ENCODE peak calls at places on chromosome 17, in seven cellular contexts. K is neuronal stem cell, L is adrenal gland, A is lung, G is astrocyte, T is lower lobe of right lung, Q is cardiac muscle cell. C is an unnamed sample.
A peak's percentile ranks its signal among the peaks of the same experiment; 100 is the strongest.

GRCh38 chr17:7922499-7923289 is 6.6 kb upstream of the RNF227 start:
- DNase-seq in K (peak; percentile 77), L (peak; percentile 82), A (peak; percentile 84), G (peak; percentile 73), T (peak; percentile 90), Q (peak; percentile 93), C (peak; percentile 29)

GRCh38 chr17:57832711-57833596 is 16.9 kb downstream of the MRPS23 start:
- DNase-seq in K (peak; percentile 69), L (peak; percentile 83), A (peak; percentile 62), G (peak; percentile 54), T (peak; percentile 62), Q (peak; percentile 82), C (peak; percentile 71)

GRCh38 chr17:73346763-73347162 is 35.0 kb upstream of the CDC42EP4 start:
- DNase-seq in K (no peak), L (no peak), A (no peak), G (no peak), T (no peak), Q (no peak), C (no peak)

GRCh38 chr17:59028328-59028727 is 78.4 kb downstream of the TRIM37 start:
- DNase-seq in K (no peak), L (no peak), A (no peak), G (no peak), T (no peak), Q (no peak), C (no peak)

GRCh38 chr17:43719578-43719977 is 39.0 kb downstream of the SOST start:
- DNase-seq in K (no peak), L (no peak), A (no peak), G (no peak), T (no peak), Q (no peak), C (no peak)

GRCh38 chr17:32912218-32912897 is 15.6 kb upstream of the TMEM98 start:
- DNase-seq in K (no peak), L (peak; percentile 85), A (peak; percentile 87), G (peak; percentile 52), T (peak; percentile 86), Q (peak; percentile 85), C (no peak)

GRCh38 chr17:43736389-43736788 is 22.2 kb downstream of the SOST start:
- DNase-seq in K (no peak), L (no peak), A (no peak), G (no peak), T (no peak), Q (no peak), C (no peak)

GRCh38 chr17:28274591-28275265 is 44.3 kb upstream of the TMEM97 start:
- DNase-seq in K (no peak), L (no peak), A (no peak), G (no peak), T (no peak), Q (no peak), C (no peak)

GRCh38 chr17:27396941-27397340 is 59.3 kb upstream of the KSR1 start:
- DNase-seq in K (no peak), L (no peak), A (no peak), G (peak; percentile 55), T (no peak), Q (peak; percentile 74), C (no peak)

GRCh38 chr17:44556854-44557606 is at the start of gene FZD2:
- DNase-seq in K (peak; percentile 100), L (peak; percentile 82), A (peak; percentile 85), G (peak; percentile 97), T (peak; percentile 84), Q (peak; percentile 97), C (peak; percentile 67)

GRCh38 chr17:27824745-27825144 is 24.4 kb upstream of the NOS2 start:
- DNase-seq in K (no peak), L (no peak), A (no peak), G (no peak), T (no peak), Q (no peak), C (no peak)

GRCh38 chr17:74239169-74239568 is 25.8 kb downstream of the TTYH2 start:
- DNase-seq in K (no peak), L (peak; percentile 84), A (no peak), G (peak; percentile 10), T (peak; percentile 59), Q (peak; percentile 86), C (peak; percentile 47)

GRCh38 chr17:19339341-19339815 is 23.1 kb downstream of the B9D1 start:
- DNase-seq in K (no peak), L (peak; percentile 10), A (no peak), G (no peak), T (no peak), Q (no peak), C (no peak)

GRCh38 chr17:73228748-73229236 is 32.9 kb downstream of the CPSF4L start:
- DNase-seq in K (no peak), L (peak; percentile 89), A (peak; percentile 65), G (peak; percentile 82), T (peak; percentile 61), Q (peak; percentile 88), C (no peak)

GRCh38 chr17:60677308-60678117 is at the start of gene BCAS3:
- DNase-seq in K (peak; percentile 98), L (peak; percentile 99), A (peak; percentile 99), G (peak; percentile 98), T (peak; percentile 98), Q (peak; percentile 99), C (peak; percentile 99)
- H3K27ac ChIP-seq in K (no peak within 1 kb of the TSS), L (peak within 1 kb of the TSS; percentile 58), A (peak within 1 kb of the TSS; percentile 71), G (peak within 1 kb of the TSS; percentile 71), T (peak within 1 kb of the TSS; percentile 82), Q (peak within 1 kb of the TSS; percentile 85), C (peak within 1 kb of the TSS; percentile 95)

DNA sequence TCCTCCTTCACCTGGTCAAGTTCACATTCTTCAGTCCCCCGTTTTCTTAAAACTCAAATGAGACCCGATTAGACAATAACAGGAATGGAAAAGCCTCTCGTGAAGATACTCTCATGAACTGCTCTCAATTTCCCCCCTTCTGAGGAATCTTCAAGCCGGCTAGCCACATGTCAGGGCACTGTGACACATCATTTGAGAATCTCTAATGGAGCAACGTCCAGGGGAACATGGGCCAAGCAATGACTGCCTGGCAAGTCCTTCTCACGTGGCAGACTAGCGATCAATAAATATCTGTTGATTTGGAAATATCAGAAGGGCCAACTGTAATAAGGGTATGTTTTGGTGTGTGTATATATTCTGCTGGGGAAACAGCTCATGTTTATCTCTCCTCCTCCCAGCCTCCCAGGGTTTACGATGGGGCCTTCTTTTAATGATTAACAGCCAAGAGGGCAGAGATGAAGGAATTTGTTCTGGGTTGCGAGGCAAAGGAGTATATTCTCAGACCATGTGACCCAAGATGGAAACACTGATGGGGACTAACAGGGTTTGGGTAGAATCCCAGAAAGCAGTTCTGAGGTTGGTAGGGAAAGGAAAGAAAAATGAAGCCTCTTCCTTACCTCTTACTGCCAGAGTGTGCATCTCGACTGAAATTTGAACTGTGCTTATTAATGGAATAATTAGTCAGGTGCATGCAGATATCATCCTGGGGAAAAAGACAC is 21.4 kb downstream of the TTLL6 start:
- DNase-seq in K (no peak), L (no peak), A (no peak), G (peak; percentile 61), T (no peak), Q (peak; percentile 59), C (no peak)
- H3K27ac ChIP-seq in K (no peak overlapping the region), L (no peak overlapping the region), A (no peak overlapping the region), G (no peak overlapping the region), T (no peak overlapping the region), Q (no peak overlapping the region), C (no peak overlapping the region)

GRCh38 chr17:2383628-2384167 is 17.2 kb downstream of the MNT start:
- DNase-seq in K (no peak), L (no peak), A (no peak), G (no peak), T (no peak), Q (no peak), C (no peak)
- H3K27ac ChIP-seq in K (no peak overlapping the region), L (peak overlapping the region; percentile 29), A (no peak overlapping the region), G (no peak overlapping the region), T (no peak overlapping the region), Q (peak overlapping the region; percentile 54), C (no peak overlapping the region)

GRCh38 chr17:21126645-21127507 is at the start of gene DHRS7B:
- DNase-seq in K (peak; percentile 92), L (peak; percentile 95), A (peak; percentile 97), G (peak; percentile 78), T (peak; percentile 96), Q (peak; percentile 91), C (peak; percentile 81)
- H3K27ac ChIP-seq in K (peak within 1 kb of the TSS; percentile 13), L (peak within 1 kb of the TSS; percentile 91), A (peak within 1 kb of the TSS; percentile 81), G (peak within 1 kb of the TSS; percentile 84), T (peak within 1 kb of the TSS; percentile 92), Q (peak within 1 kb of the TSS; percentile 94), C (peak within 1 kb of the TSS; percentile 74)

GRCh38 chr17:29573558-29573870 is 5.0 kb downstream of the TP53I13 start:
- DNase-seq in K (no peak), L (no peak), A (no peak), G (no peak), T (no peak), Q (no peak), C (no peak)

GRCh38 chr17:29571486-29571882 is 3.0 kb downstream of the TP53I13 start:
- DNase-seq in K (no peak), L (no peak), A (no peak), G (no peak), T (no peak), Q (no peak), C (no peak)

GRCh38 chr17:29572691-29573557 is 4.4 kb downstream of the TP53I13 start:
- DNase-seq in K (peak; percentile 54), L (peak; percentile 67), A (no peak), G (no peak), T (peak; percentile 67), Q (peak; percentile 80), C (peak; percentile 51)

GRCh38 chr17:29570521-29570920 is 2.0 kb downstream of the TP53I13 start:
- DNase-seq in K (no peak), L (no peak), A (no peak), G (no peak), T (no peak), Q (no peak), C (no peak)

GRCh38 chr17:29571883-29572681 is 3.6 kb downstream of the TP53I13 start:
- DNase-seq in K (no peak), L (peak; percentile 64), A (no peak), G (no peak), T (no peak), Q (no peak), C (no peak)
- H3K27ac ChIP-seq in K (no peak overlapping the region), L (peak overlapping the region; percentile 44), A (no peak overlapping the region), G (no peak overlapping the region), T (no peak overlapping the region), Q (no peak overlapping the region), C (peak overlapping the region; percentile 42)

DNA sequence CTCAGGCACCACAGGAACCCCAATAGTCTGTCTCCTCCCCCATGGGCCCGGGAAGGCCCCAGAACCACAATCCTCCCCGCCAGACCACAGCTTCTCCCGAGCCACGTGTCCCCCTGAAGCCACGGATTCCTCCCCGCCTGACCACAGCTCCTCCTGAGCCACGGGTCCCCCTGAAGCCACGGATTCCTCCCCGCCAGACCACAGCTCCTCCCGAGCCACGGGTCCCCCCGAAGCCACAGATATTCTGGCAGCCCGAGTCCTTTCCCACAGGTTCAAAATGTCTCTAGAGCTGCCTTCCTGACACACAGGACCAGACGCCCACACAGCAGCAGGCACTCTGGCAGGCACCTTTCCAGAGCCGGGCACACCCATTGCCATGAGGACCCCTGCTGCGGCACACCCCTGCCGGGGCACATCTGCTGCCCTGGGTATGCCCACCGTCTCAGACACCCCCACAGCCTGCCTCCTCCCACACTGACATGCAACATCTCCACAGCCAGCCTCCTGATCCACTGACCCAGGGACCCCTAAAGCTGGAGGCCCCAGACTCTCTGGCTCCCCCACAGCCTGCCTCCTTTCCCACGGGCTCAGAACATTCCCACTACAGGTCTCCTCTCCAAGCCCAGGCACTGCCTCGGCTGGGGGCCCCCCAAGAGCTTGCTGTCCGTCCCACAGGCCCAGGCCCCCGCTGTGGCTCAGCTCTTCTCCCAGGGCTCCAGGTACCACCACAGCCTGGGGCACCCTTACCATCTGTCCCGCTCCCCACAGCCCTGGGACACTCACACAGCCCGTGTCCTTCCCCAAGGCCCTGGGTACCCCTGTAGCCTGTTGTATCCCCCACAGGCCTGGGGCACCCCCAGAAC is 2.2 kb downstream of the KIAA0753 start:
- DNase-seq in K (no peak), L (no peak), A (no peak), G (no peak), T (no peak), Q (no peak), C (no peak)
- H3K27ac ChIP-seq in K (no peak overlapping the region), L (no peak overlapping the region), A (no peak overlapping the region), G (no peak overlapping the region), T (no peak overlapping the region), Q (no peak overlapping the region), C (no peak overlapping the region)

C was measured in substantia nigra.